ENCODE peak calls at places on chromosomes 5 and 9, in seven cellular contexts. K is cardiac muscle cell; V is mucosa of descending colon; S is cardiac fibroblast; G is CD4-positive, alpha-beta T cell; L is heart left ventricle; Q is fibroblast of mammary gland. Y is an unnamed sample.

GRCh38 chr5:33936381-33937016 is at the start of gene RXFP3:
- DNase-seq in K (peak; percentile 34), V (no peak), S (peak; percentile 67), G (no peak), L (no peak), Q (peak; percentile 37), Y (no peak)

GRCh38 chr9:114851301-114851700 is 45.5 kb upstream of the TNFSF15 start:
- DNase-seq in K (no peak), V (no peak), S (no peak), G (no peak), L (no peak), Q (no peak), Y (no peak)

GRCh38 chr5:31470608-31471007 is 61.3 kb downstream of the DROSHA start:
- DNase-seq in K (no peak), V (no peak), S (peak; percentile 63), G (no peak), L (peak; percentile 49), Q (peak; percentile 75), Y (peak; percentile 36)

GRCh38 chr5:91170266-91170665 is 212.9 kb downstream of the ARRDC3 start:
- DNase-seq in K (no peak), V (no peak), S (peak; percentile 91), G (no peak), L (no peak), Q (peak; percentile 91), Y (peak; percentile 47)

GRCh38 chr5:80934751-80935150 is 25.4 kb upstream of the RASGRF2 start:
- DNase-seq in K (no peak), V (no peak), S (no peak), G (no peak), L (no peak), Q (no peak), Y (no peak)

GRCh38 chr9:68887232-68887631 is 126.7 kb downstream of the PRKACG start:
- DNase-seq in K (no peak), V (no peak), S (no peak), G (no peak), L (no peak), Q (no peak), Y (no peak)

GRCh38 chr5:171850354-171850947 is 64.8 kb downstream of the SMIM23 start:
- DNase-seq in K (peak; percentile 30), V (no peak), S (peak; percentile 17), G (no peak), L (no peak), Q (peak; percentile 36), Y (no peak)

GRCh38 chr9:37529111-37529510 is 43.4 kb downstream of the POLR1E start:
- DNase-seq in K (no peak), V (peak; percentile 46), S (no peak), G (peak; percentile 61), L (no peak), Q (peak; percentile 55), Y (no peak)

GRCh38 chr9:135605238-135605781 is 34.0 kb downstream of the GLT6D1 start:
- DNase-seq in K (no peak), V (peak; percentile 14), S (no peak), G (no peak), L (peak; percentile 13), Q (no peak), Y (no peak)

GRCh38 chr5:1333986-1334385 is 10.9 kb downstream of the CLPTM1L start:
- DNase-seq in K (no peak), V (no peak), S (no peak), G (no peak), L (no peak), Q (no peak), Y (no peak)

GRCh38 chr9:124794902-124795491 is 18.1 kb downstream of the OLFML2A start:
- DNase-seq in K (peak; percentile 25), V (no peak), S (no peak), G (no peak), L (no peak), Q (no peak), Y (no peak)

GRCh38 chr9:21750021-21750735 is 52.3 kb upstream of the MTAP start:
- DNase-seq in K (no peak), V (no peak), S (peak; percentile 85), G (no peak), L (no peak), Q (peak; percentile 70), Y (no peak)

GRCh38 chr9:129109504-129109903 is 1.1 kb downstream of the CRAT start:
- DNase-seq in K (no peak), V (no peak), S (peak; percentile 55), G (no peak), L (no peak), Q (peak; percentile 63), Y (peak; percentile 20)

GRCh38 chr9:29826421-29826820 is 2253.1 kb upstream of the C9orf72 start:
- DNase-seq in K (no peak), V (no peak), S (no peak), G (no peak), L (no peak), Q (no peak), Y (no peak)

GRCh38 chr5:40781843-40782409 is 16.2 kb downstream of the PRKAA1 start:
- DNase-seq in K (no peak), V (no peak), S (peak; percentile 66), G (no peak), L (no peak), Q (peak; percentile 76), Y (peak; percentile 43)

GRCh38 chr5:75020016-75020656 is 32.2 kb downstream of the GCNT4 start:
- DNase-seq in K (no peak), V (no peak), S (no peak), G (no peak), L (no peak), Q (no peak), Y (no peak)

GRCh38 chr5:33048315-33048714 is 337.2 kb downstream of the NPR3 start:
- DNase-seq in K (no peak), V (no peak), S (no peak), G (no peak), L (no peak), Q (no peak), Y (no peak)

GRCh38 chr5:9681706-9682105 is 51.6 kb upstream of the TAS2R1 start:
- DNase-seq in K (no peak), V (no peak), S (no peak), G (no peak), L (no peak), Q (no peak), Y (no peak)

DNA sequence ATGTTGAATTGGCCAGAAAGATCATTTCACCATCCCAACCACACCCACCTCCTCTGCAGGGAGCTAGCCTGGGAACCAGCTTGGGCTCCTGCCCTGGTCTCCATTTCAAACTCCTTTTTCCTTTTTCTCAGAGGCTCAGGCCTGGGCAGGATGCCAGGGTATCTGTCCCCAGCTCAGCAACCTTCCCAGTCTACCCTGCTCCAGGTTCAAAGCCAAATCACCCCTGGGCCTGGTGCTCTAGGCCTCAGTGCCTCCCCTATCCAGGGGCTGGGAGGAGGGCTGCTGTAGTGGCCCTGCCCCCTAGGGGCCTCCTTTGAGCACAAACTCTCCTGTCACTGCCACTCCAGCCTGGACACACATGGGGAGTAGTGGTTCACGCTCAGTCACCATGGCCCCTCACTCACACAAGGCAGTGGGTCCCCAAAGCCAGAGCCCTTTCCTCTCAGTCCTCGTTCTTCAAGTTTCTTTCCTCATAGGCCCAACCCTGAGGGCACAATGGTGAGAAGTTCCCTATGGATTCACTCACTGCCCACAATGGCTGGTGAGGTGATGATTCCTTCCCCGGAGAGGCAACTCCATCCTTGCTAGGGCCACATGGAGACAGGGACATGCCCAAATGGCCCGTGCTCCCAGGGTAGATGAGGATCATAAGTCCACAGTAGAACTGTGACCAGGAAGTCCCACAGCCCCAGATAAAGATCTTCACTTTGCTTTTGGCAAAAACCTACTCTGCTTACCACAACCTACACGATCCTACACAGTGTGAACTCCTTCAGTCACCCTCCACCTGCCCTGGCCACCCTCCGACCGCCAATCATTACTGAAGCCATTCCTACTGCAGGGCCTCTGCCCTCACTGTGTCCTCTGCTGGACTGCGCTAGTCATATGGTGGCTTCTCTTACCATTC is 1.6 kb upstream of the ST6GALNAC4 start:
- DNase-seq in K (peak; percentile 56), V (peak; percentile 50), S (peak; percentile 54), G (no peak), L (no peak), Q (peak; percentile 73), Y (no peak)
- TF ChIP-seq CTCF in K (no peak), V (no peak), S (no peak), G (no peak), L (peak; percentile 27), Q (peak; percentile 17), Y (peak; percentile 51)

GRCh38 chr9:34374905-34375552 is 1.7 kb downstream of the MYORG start:
- DNase-seq in K (no peak), V (peak; percentile 83), S (no peak), G (no peak), L (no peak), Q (no peak), Y (no peak)
- TF ChIP-seq CTCF in K (no peak), V (no peak), S (no peak), G (no peak), L (no peak), Q (no peak), Y (no peak)

GRCh38 chr5:35852084-35852734 is 4.5 kb upstream of the IL7R start:
- DNase-seq in K (no peak), V (no peak), S (no peak), G (no peak), L (no peak), Q (peak; percentile 25), Y (no peak)
- TF ChIP-seq CTCF in K (no peak), V (no peak), S (no peak), G (no peak), L (no peak), Q (no peak), Y (peak; percentile 35)

GRCh38 chr5:177303121-177303924 is at the start of the genes PRELID1 and RAB24:
- DNase-seq in K (peak; percentile 94), V (peak; percentile 94), S (peak; percentile 81), G (peak; percentile 85), L (peak; percentile 92), Q (peak; percentile 69), Y (peak; percentile 76)

GRCh38 chr5:177303925-177304391 is 359 bp downstream of the PRELID1 start:
- DNase-seq in K (no peak), V (peak; percentile 65), S (peak; percentile 24), G (no peak), L (no peak), Q (no peak), Y (no peak)

GRCh38 chr5:177300971-177301370 is 2.5 kb downstream of the RAB24 start:
- DNase-seq in K (no peak), V (no peak), S (no peak), G (no peak), L (no peak), Q (no peak), Y (no peak)

GRCh38 chr5:177301503-177302165 is 1.9 kb downstream of the RAB24 start:
- DNase-seq in K (no peak), V (peak; percentile 84), S (no peak), G (no peak), L (no peak), Q (peak; percentile 30), Y (no peak)

DNA sequence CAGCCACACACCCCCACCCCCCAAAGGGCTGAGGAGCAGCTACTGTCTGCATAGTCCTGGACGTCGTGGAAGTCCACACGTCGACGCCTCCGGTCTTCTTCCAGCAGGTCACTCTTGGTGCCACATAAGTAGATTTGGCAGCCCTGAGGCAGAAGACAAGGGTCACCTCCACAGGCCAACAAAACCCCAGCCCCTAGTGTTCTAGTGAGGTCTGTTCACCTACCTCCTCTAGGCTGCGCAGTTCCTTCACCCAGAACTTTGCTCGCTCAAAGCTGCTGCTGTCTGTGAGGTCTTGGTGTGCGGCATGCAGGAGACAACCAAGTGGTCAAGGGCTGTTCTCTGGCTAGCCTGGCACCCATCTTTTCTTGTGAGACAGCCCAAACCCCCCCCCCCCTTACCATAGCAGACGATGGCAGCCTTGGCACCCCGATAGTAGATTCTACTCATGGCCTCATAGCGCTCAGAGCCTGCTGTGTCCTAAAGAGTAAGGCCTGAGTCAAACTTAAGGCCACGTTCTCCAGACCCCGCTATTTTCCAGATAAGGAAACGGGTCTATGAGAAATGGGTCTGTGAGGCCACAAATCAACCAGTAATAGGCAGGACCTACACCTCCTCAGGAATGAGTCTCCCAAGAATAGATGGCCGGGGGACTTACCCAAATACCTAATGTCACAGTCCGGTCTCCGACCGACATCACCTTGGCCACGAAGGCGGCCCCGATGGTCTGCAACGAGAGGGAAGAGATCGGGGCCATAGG is 987 bp downstream of the RAB24 start:
- DNase-seq in K (no peak), V (no peak), S (peak; percentile 17), G (no peak), L (no peak), Q (peak; percentile 36), Y (no peak)
- TF ChIP-seq CTCF in K (peak; percentile 23), V (no peak), S (peak; percentile 8), G (no peak), L (no peak), Q (no peak), Y (peak; percentile 42)